ENCODE peak calls at places on chromosome 7, in five cellular contexts. P is CD8-positive, alpha-beta T cell; E is Calu3; B is AG04449; K is Peyer's patch. R is an unnamed sample.

GRCh38 chr7:92158660-92159575 is 20.0 kb downstream of the LRRD1 start:
- DNase-seq in K (no peak), P (no peak), B (peak; percentile 73), E (no peak), R (peak; percentile 36)

GRCh38 chr7:11213246-11213645 is 239.6 kb downstream of the PHF14 start:
- DNase-seq in E (no peak), K (no peak), P (no peak), B (no peak), R (no peak)

GRCh38 chr7:122674502-122674901 is 24.4 kb downstream of the RNF133 start:
- DNase-seq in B (no peak), K (no peak), E (no peak), P (no peak), R (no peak)

GRCh38 chr7:1961776-1962276 is 270.9 kb downstream of the MAD1L1 start:
- DNase-seq in E (no peak), K (no peak), B (peak; percentile 75), P (peak; percentile 49), R (no peak)

GRCh38 chr7:108535257-108535656 is 9.3 kb upstream of the PNPLA8 start:
- DNase-seq in K (no peak), P (no peak), B (no peak), E (no peak), R (no peak)

GRCh38 chr7:103857435-103857834 is 132.0 kb downstream of the RELN start:
- DNase-seq in P (no peak), K (no peak), B (no peak), E (no peak), R (no peak)

GRCh38 chr7:131900785-131901287 is 344.4 kb upstream of the PODXL start:
- DNase-seq in E (no peak), P (no peak), B (no peak), K (no peak), R (no peak)

GRCh38 chr7:130649004-130649790 is 19.4 kb downstream of the COPG2 start:
- DNase-seq in K (no peak), B (peak; percentile 21), E (no peak), P (no peak), R (peak; percentile 49)

GRCh38 chr7:26329520-26330269 is 38.0 kb downstream of the SNX10 start:
- DNase-seq in K (peak; percentile 68), E (no peak), B (no peak), P (no peak), R (peak; percentile 35)

GRCh38 chr7:73999664-74000420 is 28.1 kb upstream of the ELN start:
- DNase-seq in K (no peak), P (no peak), B (peak; percentile 86), E (no peak), R (no peak)

GRCh38 chr7:44201813-44202212 is 1.0 kb downstream of the YKT6 start:
- DNase-seq in P (no peak), B (no peak), E (no peak), K (no peak), R (no peak)

GRCh38 chr7:17937506-17938115 is 2.7 kb downstream of the SNX13 start:
- DNase-seq in E (no peak), P (no peak), B (no peak), K (no peak), R (no peak)

GRCh38 chr7:116499168-116500070 is at the start of gene CAV2:
- DNase-seq in B (no peak), E (peak; percentile 79), P (no peak), K (peak; percentile 66), R (peak; percentile 39)

GRCh38 chr7:2372724-2373123 is 18.1 kb downstream of the EIF3B start:
- DNase-seq in K (no peak), P (no peak), E (no peak), B (no peak), R (no peak)

GRCh38 chr7:155653773-155654172 is 9.3 kb downstream of the RBM33 start:
- DNase-seq in E (no peak), P (no peak), K (no peak), B (no peak), R (no peak)

GRCh38 chr7:105017263-105018051 is 3.5 kb downstream of the KMT2E start:
- DNase-seq in E (no peak), P (no peak), K (no peak), B (no peak), R (no peak)

GRCh38 chr7:24982917-24983316 is 2.9 kb upstream of the OSBPL3 start:
- DNase-seq in E (peak; percentile 50), B (no peak), P (no peak), K (no peak), R (no peak)

GRCh38 chr7:159026271-159027047 is 118.2 kb downstream of the VIPR2 start:
- DNase-seq in E (no peak), B (no peak), P (peak; percentile 4), K (peak; percentile 38), R (no peak)

GRCh38 chr7:142568430-142569097 is 180.7 kb upstream of the PRSS1 start:
- DNase-seq in K (no peak), P (no peak), E (no peak), B (no peak), R (no peak)

GRCh38 chr7:73716318-73716890 is 3.1 kb downstream of the STX1A start:
- DNase-seq in B (no peak), K (no peak), E (no peak), P (no peak), R (no peak)

GRCh38 chr7:79666472-79666871 is 213.0 kb upstream of the MAGI2 start:
- DNase-seq in P (no peak), K (no peak), E (no peak), B (no peak), R (no peak)

GRCh38 chr7:90766814-90767564 is 170.9 kb downstream of the CDK14 start:
- DNase-seq in K (peak; percentile 80), B (no peak), E (peak; percentile 40), P (no peak), R (no peak)

GRCh38 chr7:151150388-151150787 is 17.1 kb downstream of the GBX1 start:
- DNase-seq in P (no peak), B (no peak), K (peak; percentile 41), E (no peak), R (no peak)

GRCh38 chr7:94540428-94540827 is 30.8 kb downstream of the CASD1 start:
- DNase-seq in P (no peak), B (no peak), E (no peak), K (no peak), R (no peak)

GRCh38 chr7:16318989-16319915 is 102.1 kb downstream of the CRPPA start:
- DNase-seq in E (peak; percentile 25), K (no peak), P (no peak), B (no peak), R (no peak)

GRCh38 chr7:141731476-141732149 is 6.5 kb upstream of the SSBP1 start:
- DNase-seq in E (no peak), K (no peak), B (no peak), P (no peak), R (no peak)

GRCh38 chr7:37225255-37226012 is 223.2 kb downstream of the ELMO1 start:
- DNase-seq in P (no peak), K (no peak), E (no peak), B (no peak), R (no peak)

GRCh38 chr7:81127991-81128390 is 209.1 kb upstream of the SEMA3C start:
- DNase-seq in P (no peak), B (no peak), K (no peak), E (no peak), R (no peak)

GRCh38 chr7:120052884-120053382 is 220.0 kb upstream of the KCND2 start:
- DNase-seq in B (peak; percentile 33), P (no peak), E (peak; percentile 40), K (peak; percentile 53), R (no peak)

GRCh38 chr7:74217455-74218342 is 7.9 kb downstream of the LAT2 start:
- DNase-seq in K (peak; percentile 72), B (no peak), E (no peak), P (no peak), R (peak; percentile 64)

GRCh38 chr7:39810710-39811109 is 139.3 kb upstream of the CDK13 start:
- DNase-seq in E (no peak), P (no peak), K (no peak), B (no peak), R (no peak)

GRCh38 chr7:132650498-132650897 is 74.2 kb upstream of the PLXNA4 start:
- DNase-seq in K (no peak), P (no peak), E (no peak), B (peak; percentile 67), R (no peak)

GRCh38 chr7:15503603-15504280 is 58.1 kb downstream of the AGMO start:
- DNase-seq in B (no peak), K (no peak), E (no peak), P (no peak), R (no peak)

GRCh38 chr7:83934118-83934734 is 260.4 kb downstream of the SEMA3A start:
- DNase-seq in B (no peak), E (no peak), K (no peak), P (no peak), R (no peak)
- TF ChIP-seq CTCF in B (no peak), E (no peak), K (no peak), P (no peak), R (no peak)

DNA sequence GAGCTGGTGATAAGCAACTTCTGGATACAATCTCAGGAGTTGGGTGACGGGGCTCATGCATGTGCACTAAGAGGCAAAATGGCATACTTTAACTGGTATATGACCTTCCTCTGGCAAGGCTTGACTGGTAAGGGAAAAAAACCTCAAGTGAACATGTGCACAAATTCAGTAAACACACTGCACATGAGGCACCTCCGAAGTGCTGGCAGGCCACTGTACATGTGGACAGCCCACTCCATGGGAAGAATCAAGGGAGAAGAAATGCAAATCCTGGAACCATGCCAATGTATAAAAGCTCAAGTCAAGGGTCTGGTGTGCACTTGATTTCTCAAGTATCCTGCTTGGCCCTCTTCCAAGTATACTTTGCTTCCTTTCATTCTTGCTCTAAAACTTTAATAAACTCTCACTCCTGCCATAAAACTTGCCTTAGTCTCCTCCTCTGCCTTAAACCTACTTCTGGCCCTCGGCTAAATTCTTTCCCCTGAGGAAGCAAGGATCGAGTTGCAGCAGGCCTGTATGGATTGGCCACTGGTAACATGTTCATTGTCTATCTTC is 167.2 kb downstream of the RAMP3 start:
- DNase-seq in P (no peak), K (no peak), B (no peak), E (no peak), R (no peak)
- TF ChIP-seq CTCF in P (no peak), K (no peak), B (no peak), E (no peak), R (no peak)

DNA sequence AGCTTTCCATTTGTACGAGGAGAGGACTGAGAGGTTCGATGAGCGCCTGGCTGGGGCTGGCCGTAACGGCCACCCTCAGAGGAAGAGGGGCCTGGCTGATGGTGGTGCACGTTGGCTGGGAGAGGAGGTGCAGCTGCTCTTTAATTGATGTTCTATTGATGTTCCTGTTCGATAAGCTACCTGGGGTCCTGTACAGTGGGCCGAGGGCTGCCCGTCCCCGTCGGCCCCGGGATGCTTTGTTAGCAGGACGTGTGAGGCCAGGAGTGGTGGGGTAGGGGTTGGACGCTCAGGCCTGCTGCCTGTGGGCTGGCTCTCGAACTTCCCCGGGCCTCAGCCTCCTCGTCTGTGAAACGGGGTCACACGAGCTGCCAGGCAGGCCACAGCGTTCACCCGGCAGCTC is 25.4 kb downstream of the FAM20C start:
- DNase-seq in P (no peak), K (no peak), E (no peak), B (no peak), R (no peak)
- TF ChIP-seq CTCF in P (no peak), K (no peak), E (no peak), B (no peak), R (no peak)

DNA sequence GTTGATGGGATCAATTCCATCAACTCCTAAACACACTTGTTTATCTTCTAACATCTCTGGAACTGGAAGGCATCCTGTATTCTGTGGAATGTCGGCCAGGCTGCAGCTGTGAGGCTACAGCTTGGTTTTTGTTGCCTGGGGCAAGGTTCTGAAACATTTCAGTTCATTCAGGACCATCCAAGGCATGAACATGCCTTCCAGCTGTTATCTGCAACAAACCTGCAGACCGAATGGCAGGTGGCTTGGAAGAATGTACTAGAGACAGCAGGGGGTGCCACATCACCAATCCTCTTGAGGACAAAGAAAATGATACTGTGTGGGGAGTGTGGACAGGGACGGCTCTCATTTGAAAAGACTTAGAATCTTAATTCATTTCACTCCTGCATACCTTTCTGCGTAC is 12.4 kb downstream of the PAPOLB start:
- DNase-seq in P (no peak), K (no peak), B (no peak), E (peak; percentile 55), R (no peak)
- TF ChIP-seq CTCF in P (peak; percentile 13), K (no peak), B (no peak), E (peak; percentile 48), R (peak; percentile 29)

R was measured in GM10248.